ENCODE peak calls at places on chromosome 14, in eight cellular contexts. One of them, this sample, is unnamed.

GRCh38 chr14:52032196-52032865 is 36.5 kb downstream of the NID2 start:
- DNase-seq in B cell: no peak
- DNase-seq in GM13977: no peak
- DNase-seq in dorsolateral prefrontal cortex: no peak
- DNase-seq in ovary: no peak
- DNase-seq in heart left ventricle: no peak
- DNase-seq in omental fat pad: no peak
- DNase-seq in left ventricle myocardium inferior: no peak
- DNase-seq in this sample: no peak

GRCh38 chr14:59294662-59294992 is 106.2 kb downstream of the DAAM1 start:
- DNase-seq in ovary: no peak
- DNase-seq in heart left ventricle: no peak
- DNase-seq in omental fat pad: no peak
- DNase-seq in GM13977: no peak
- DNase-seq in left ventricle myocardium inferior: no peak
- DNase-seq in dorsolateral prefrontal cortex: no peak
- DNase-seq in B cell: no peak
- DNase-seq in this sample: no peak

GRCh38 chr14:20454359-20454644 is 310 bp downstream of the OSGEP start:
- DNase-seq in omental fat pad: peak
- DNase-seq in GM13977: no peak
- DNase-seq in heart left ventricle: no peak
- DNase-seq in dorsolateral prefrontal cortex: no peak
- DNase-seq in B cell: peak
- DNase-seq in left ventricle myocardium inferior: no peak
- DNase-seq in ovary: no peak
- DNase-seq in this sample: no peak

GRCh38 chr14:73935666-73936065 is 14.2 kb downstream of the FAM161B start:
- DNase-seq in omental fat pad: no peak
- DNase-seq in GM13977: peak
- DNase-seq in dorsolateral prefrontal cortex: no peak
- DNase-seq in heart left ventricle: no peak
- DNase-seq in left ventricle myocardium inferior: no peak
- DNase-seq in B cell: no peak
- DNase-seq in ovary: no peak
- DNase-seq in this sample: no peak

GRCh38 chr14:46048127-46048526 is 603.5 kb downstream of the RPL10L start:
- DNase-seq in GM13977: no peak
- DNase-seq in ovary: no peak
- DNase-seq in dorsolateral prefrontal cortex: no peak
- DNase-seq in B cell: no peak
- DNase-seq in heart left ventricle: no peak
- DNase-seq in left ventricle myocardium inferior: no peak
- DNase-seq in omental fat pad: no peak
- DNase-seq in this sample: peak

GRCh38 chr14:32509632-32510187 is 180.6 kb downstream of the AKAP6 start:
- DNase-seq in dorsolateral prefrontal cortex: peak
- DNase-seq in B cell: no peak
- DNase-seq in omental fat pad: no peak
- DNase-seq in ovary: peak
- DNase-seq in heart left ventricle: peak
- DNase-seq in left ventricle myocardium inferior: peak
- DNase-seq in GM13977: no peak
- DNase-seq in this sample: no peak

GRCh38 chr14:60736494-60736893 is 1.9 kb downstream of the MNAT1 start:
- DNase-seq in B cell: no peak
- DNase-seq in left ventricle myocardium inferior: no peak
- DNase-seq in GM13977: no peak
- DNase-seq in omental fat pad: no peak
- DNase-seq in ovary: no peak
- DNase-seq in dorsolateral prefrontal cortex: no peak
- DNase-seq in heart left ventricle: no peak
- DNase-seq in this sample: no peak

GRCh38 chr14:84036863-84037262 is 1493.1 kb upstream of the FLRT2 start:
- DNase-seq in GM13977: no peak
- DNase-seq in dorsolateral prefrontal cortex: no peak
- DNase-seq in ovary: no peak
- DNase-seq in heart left ventricle: no peak
- DNase-seq in omental fat pad: no peak
- DNase-seq in B cell: no peak
- DNase-seq in left ventricle myocardium inferior: no peak
- DNase-seq in this sample: no peak

GRCh38 chr14:65103150-65103760 is 938 bp upstream of the MAX start:
- DNase-seq in omental fat pad: no peak
- DNase-seq in heart left ventricle: no peak
- DNase-seq in B cell: no peak
- DNase-seq in left ventricle myocardium inferior: no peak
- DNase-seq in GM13977: no peak
- DNase-seq in dorsolateral prefrontal cortex: no peak
- DNase-seq in ovary: no peak
- DNase-seq in this sample: no peak

GRCh38 chr14:101961011-101961721 is 3.2 kb upstream of the DYNC1H1 start:
- DNase-seq in heart left ventricle: peak
- DNase-seq in B cell: peak
- DNase-seq in GM13977: peak
- DNase-seq in left ventricle myocardium inferior: peak
- DNase-seq in omental fat pad: peak
- DNase-seq in dorsolateral prefrontal cortex: peak
- DNase-seq in ovary: peak
- DNase-seq in this sample: peak

GRCh38 chr14:95523818-95524448 is 7.5 kb upstream of the SYNE3 start:
- DNase-seq in B cell: no peak
- DNase-seq in dorsolateral prefrontal cortex: no peak
- DNase-seq in left ventricle myocardium inferior: no peak
- DNase-seq in ovary: no peak
- DNase-seq in heart left ventricle: no peak
- DNase-seq in omental fat pad: no peak
- DNase-seq in GM13977: no peak
- DNase-seq in this sample: no peak

DNA sequence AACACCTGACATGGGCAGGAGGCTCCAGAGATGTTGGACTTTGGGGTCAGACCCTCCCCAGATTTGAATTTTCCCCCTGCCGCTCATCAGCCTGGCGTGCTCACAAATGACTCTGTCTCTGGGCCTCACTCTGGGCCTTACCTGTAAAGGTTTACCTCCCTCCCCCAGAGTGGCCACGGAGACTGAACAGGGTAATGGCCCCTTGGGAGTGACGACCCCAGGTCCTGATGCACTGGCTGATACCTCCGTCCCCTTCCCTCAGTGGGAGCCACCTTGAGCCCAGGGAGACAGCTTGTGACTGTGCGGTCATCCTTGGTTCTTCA is 7.0 kb downstream of the SLC25A29 start:
- DNase-seq in left ventricle myocardium inferior: peak
- DNase-seq in GM13977: no peak
- DNase-seq in ovary: peak
- DNase-seq in B cell: no peak
- DNase-seq in dorsolateral prefrontal cortex: no peak
- DNase-seq in heart left ventricle: peak
- DNase-seq in omental fat pad: no peak
- DNase-seq in this sample: no peak
- TF ChIP-seq CTCF in left ventricle myocardium inferior: no peak
- TF ChIP-seq CTCF in GM13977: no peak
- TF ChIP-seq CTCF in ovary: no peak
- TF ChIP-seq CTCF in B cell: no peak
- TF ChIP-seq CTCF in dorsolateral prefrontal cortex: no peak
- TF ChIP-seq CTCF in heart left ventricle: no peak
- TF ChIP-seq CTCF in omental fat pad: no peak
- TF ChIP-seq CTCF in this sample: no peak

DNA sequence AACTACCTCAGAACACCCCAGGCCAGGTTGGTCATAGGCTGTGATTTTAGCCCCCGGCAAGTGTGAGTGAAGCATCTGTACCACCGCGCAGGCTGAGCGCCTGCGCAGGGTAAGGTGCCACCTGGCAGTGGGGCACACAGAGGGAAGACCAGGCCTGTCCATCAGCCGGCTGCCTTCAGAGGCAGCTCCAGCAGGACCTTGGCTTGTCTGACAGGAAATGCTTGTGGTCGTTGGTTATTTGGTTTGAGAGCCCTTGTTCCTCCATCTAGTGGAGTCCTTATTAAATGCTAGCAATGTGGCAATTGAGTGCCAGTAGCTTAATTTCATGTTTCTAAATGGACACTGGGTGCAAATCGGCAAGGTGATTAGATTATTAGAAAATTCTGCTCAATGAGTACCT is 27.5 kb downstream of the SLC25A29 start:
- DNase-seq in B cell: peak
- DNase-seq in left ventricle myocardium inferior: no peak
- DNase-seq in heart left ventricle: no peak
- DNase-seq in GM13977: peak
- DNase-seq in ovary: no peak
- DNase-seq in dorsolateral prefrontal cortex: no peak
- DNase-seq in omental fat pad: no peak
- DNase-seq in this sample: no peak
- TF ChIP-seq CTCF in B cell: peak
- TF ChIP-seq CTCF in left ventricle myocardium inferior: no peak
- TF ChIP-seq CTCF in heart left ventricle: no peak
- TF ChIP-seq CTCF in GM13977: peak
- TF ChIP-seq CTCF in ovary: no peak
- TF ChIP-seq CTCF in dorsolateral prefrontal cortex: no peak
- TF ChIP-seq CTCF in omental fat pad: no peak
- TF ChIP-seq CTCF in this sample: no peak

GRCh38 chr14:90757452-90757851 is 58.8 kb downstream of the TTC7B start:
- DNase-seq in heart left ventricle: no peak
- DNase-seq in ovary: no peak
- DNase-seq in left ventricle myocardium inferior: no peak
- DNase-seq in dorsolateral prefrontal cortex: peak
- DNase-seq in B cell: no peak
- DNase-seq in GM13977: no peak
- DNase-seq in omental fat pad: no peak
- DNase-seq in this sample: no peak

GRCh38 chr14:90758028-90758889 is 58.0 kb downstream of the TTC7B start:
- DNase-seq in heart left ventricle: peak
- DNase-seq in GM13977: peak
- DNase-seq in ovary: peak
- DNase-seq in omental fat pad: peak
- DNase-seq in left ventricle myocardium inferior: peak
- DNase-seq in B cell: peak
- DNase-seq in dorsolateral prefrontal cortex: peak
- DNase-seq in this sample: peak

GRCh38 chr14:90758959-90759358 is 57.3 kb downstream of the TTC7B start:
- DNase-seq in B cell: no peak
- DNase-seq in ovary: peak
- DNase-seq in omental fat pad: no peak
- DNase-seq in heart left ventricle: peak
- DNase-seq in GM13977: no peak
- DNase-seq in left ventricle myocardium inferior: peak
- DNase-seq in dorsolateral prefrontal cortex: peak
- DNase-seq in this sample: no peak

GRCh38 chr14:90755661-90756304 is 60.4 kb downstream of the TTC7B start:
- DNase-seq in dorsolateral prefrontal cortex: no peak
- DNase-seq in GM13977: no peak
- DNase-seq in ovary: no peak
- DNase-seq in B cell: no peak
- DNase-seq in omental fat pad: no peak
- DNase-seq in left ventricle myocardium inferior: no peak
- DNase-seq in heart left ventricle: no peak
- DNase-seq in this sample: no peak

DNA sequence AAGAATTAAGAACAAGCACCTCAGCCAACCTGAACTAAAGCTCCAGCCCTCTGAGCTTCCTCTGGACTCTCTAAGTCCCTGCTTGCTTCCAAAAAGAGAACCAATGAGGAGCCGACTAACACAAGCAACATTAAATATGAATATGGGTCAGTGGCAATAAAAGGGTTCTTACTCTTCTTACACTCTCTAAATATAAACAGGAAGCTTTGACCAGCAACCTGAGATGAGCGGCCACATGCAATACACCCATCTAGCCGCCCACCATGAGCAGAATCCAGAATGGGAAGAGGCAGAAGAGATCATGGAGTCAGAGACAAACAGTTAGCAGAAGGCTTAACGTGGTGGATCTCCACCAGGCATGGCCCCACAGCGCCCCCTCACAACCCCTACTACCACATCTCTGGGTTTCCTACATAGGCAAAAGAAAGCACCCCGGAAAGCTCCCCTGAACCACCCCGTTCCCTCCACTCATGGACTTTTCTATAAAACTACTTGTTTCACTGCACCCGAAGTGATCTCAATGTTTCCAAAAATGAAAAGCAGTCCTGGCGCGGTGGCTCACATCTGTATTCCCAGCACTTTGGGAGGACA is 59.4 kb downstream of the TTC7B start:
- DNase-seq in dorsolateral prefrontal cortex: peak
- DNase-seq in B cell: no peak
- DNase-seq in omental fat pad: no peak
- DNase-seq in ovary: no peak
- DNase-seq in heart left ventricle: no peak
- DNase-seq in left ventricle myocardium inferior: no peak
- DNase-seq in GM13977: no peak
- DNase-seq in this sample: no peak
- TF ChIP-seq CTCF in dorsolateral prefrontal cortex: no peak
- TF ChIP-seq CTCF in B cell: no peak
- TF ChIP-seq CTCF in omental fat pad: no peak
- TF ChIP-seq CTCF in ovary: no peak
- TF ChIP-seq CTCF in heart left ventricle: no peak
- TF ChIP-seq CTCF in left ventricle myocardium inferior: no peak
- TF ChIP-seq CTCF in GM13977: no peak
- TF ChIP-seq CTCF in this sample: no peak

GRCh38 chr14:103103461-103104388 is 9.2 kb downstream of the EXOC3L4 start:
- DNase-seq in heart left ventricle: no peak
- DNase-seq in dorsolateral prefrontal cortex: no peak
- DNase-seq in left ventricle myocardium inferior: peak
- DNase-seq in omental fat pad: no peak
- DNase-seq in GM13977: no peak
- DNase-seq in ovary: peak
- DNase-seq in B cell: no peak
- DNase-seq in this sample: no peak
- TF ChIP-seq CTCF in heart left ventricle: no peak
- TF ChIP-seq CTCF in dorsolateral prefrontal cortex: no peak
- TF ChIP-seq CTCF in left ventricle myocardium inferior: peak
- TF ChIP-seq CTCF in omental fat pad: no peak
- TF ChIP-seq CTCF in GM13977: no peak
- TF ChIP-seq CTCF in ovary: no peak
- TF ChIP-seq CTCF in B cell: no peak
- TF ChIP-seq CTCF in this sample: no peak